ENCODE peak calls at places on chromosomes 16 and 17, in five cellular contexts. E, T, Q, G and Y are unnamed samples.

GRCh38 chr17:62802531-62803205 is 5.4 kb downstream of the MARCHF10 start:
- DNase-seq in Q (no peak), G (no peak), T (no peak), E (no peak), Y (no peak)

GRCh38 chr17:17502741-17503565 is 6.8 kb upstream of the RASD1 start:
- DNase-seq in E (no peak), Q (no peak), G (no peak), T (peak), Y (no peak)

GRCh38 chr17:66781135-66781534 is 53.8 kb upstream of the CACNG5 start:
- DNase-seq in E (no peak), Q (no peak), T (no peak), G (no peak), Y (no peak)

GRCh38 chr17:35766903-35767510 is 6.3 kb downstream of the C17orf50 start:
- DNase-seq in G (peak), Q (no peak), E (peak), T (no peak), Y (no peak)

GRCh38 chr17:73508057-73508930 is 136.0 kb downstream of the SDK2 start:
- DNase-seq in Q (no peak), E (no peak), T (peak), G (no peak), Y (no peak)

GRCh38 chr16:11727945-11728543 is 14.6 kb downstream of the TXNDC11 start:
- DNase-seq in T (no peak), G (no peak), E (no peak), Q (no peak), Y (no peak)

GRCh38 chr16:57711-58110 is 4.1 kb downstream of the SNRNP25 start:
- DNase-seq in G (no peak), Q (no peak), T (peak), E (no peak), Y (no peak)

GRCh38 chr16:83781-84615 is 6.0 kb downstream of the MPG start:
- DNase-seq in T (no peak), G (no peak), Q (no peak), E (no peak), Y (no peak)

GRCh38 chr16:66658860-66659190 is 37.7 kb downstream of the CMTM4 start:
- DNase-seq in Q (no peak), T (no peak), E (no peak), G (no peak), Y (no peak)

GRCh38 chr16:66661210-66661560 is 35.4 kb downstream of the CMTM4 start:
- DNase-seq in Q (no peak), G (no peak), T (no peak), E (no peak), Y (no peak)

GRCh38 chr16:66660422-66661209 is 35.9 kb downstream of the CMTM4 start:
- DNase-seq in Q (peak), E (peak), T (peak), G (peak), Y (peak)

GRCh38 chr16:66658143-66658859 is 38.2 kb downstream of the CMTM4 start:
- DNase-seq in T (no peak), Q (no peak), E (no peak), G (no peak), Y (no peak)

DNA sequence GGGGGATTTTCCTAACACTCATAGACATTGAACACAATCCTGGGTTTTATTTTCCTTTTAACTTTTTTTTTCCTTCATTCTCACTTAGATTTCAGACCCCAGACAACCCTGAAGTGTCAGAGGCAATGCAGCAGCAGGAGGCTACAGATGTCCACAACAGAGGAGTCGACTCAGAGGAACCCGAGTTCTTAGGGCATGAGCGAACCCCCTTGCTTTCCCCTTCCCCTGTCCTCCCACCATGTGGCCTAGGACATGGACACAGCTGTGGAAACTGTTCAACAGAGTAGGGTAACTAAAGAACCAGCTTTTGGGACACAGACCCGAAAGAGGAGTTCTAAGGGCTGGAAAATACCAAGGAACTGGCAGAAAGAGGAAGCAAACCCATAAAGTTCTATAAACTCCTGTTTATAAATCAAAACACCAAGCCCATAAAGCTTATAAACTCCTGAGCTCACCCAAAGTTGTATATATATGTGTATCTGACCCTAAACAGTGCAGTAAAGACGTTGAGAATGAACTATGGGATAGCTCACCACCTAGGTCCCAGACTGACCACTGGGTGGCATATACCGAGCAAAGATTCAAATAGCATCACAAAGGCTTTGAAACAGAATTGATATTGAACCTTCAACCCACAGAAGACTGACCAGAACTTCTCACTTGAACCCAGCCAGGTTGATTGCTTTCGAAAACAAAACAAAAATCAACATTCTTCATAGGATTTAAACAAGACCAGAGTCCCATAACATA is 33.9 kb downstream of the CMTM4 start:
- DNase-seq in Q (no peak), T (no peak), G (peak), E (peak), Y (no peak)
- TF ChIP-seq CTCF in Q (peak), T (peak), G (peak), E (peak), Y (peak)

DNA sequence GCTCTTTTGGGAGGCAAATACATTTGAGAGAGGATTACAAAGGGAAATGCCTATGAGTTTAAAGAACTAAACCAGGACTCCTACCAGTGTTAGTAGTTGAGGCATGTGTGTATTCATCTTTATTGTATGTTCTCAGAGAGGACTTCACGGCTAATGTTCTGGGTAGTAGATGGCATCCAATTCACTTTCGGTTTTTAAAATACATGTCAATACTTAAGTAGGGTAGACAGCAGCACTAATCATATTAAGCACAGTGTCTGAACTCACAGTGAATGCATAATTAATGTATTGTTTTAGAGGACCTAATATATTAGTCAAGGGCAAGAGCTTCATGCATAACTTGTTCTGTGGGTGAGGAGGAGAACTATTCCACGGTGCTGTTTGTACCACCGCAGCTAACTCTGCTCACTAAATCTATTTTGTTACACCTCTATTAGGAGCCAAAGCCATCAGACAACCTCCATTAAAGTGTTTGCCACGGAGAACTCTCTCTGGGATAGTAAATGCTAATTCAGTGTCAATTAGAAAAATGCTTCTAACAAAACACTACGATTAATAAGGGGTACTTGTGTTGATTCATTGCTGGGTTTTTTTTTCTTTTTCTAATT is 56.3 kb downstream of the COX10 start:
- DNase-seq in E (no peak), G (no peak), Q (no peak), T (no peak), Y (no peak)
- H3K4me3 ChIP-seq in E (no peak), G (no peak), Q (no peak), T (peak), Y (peak)

DNA sequence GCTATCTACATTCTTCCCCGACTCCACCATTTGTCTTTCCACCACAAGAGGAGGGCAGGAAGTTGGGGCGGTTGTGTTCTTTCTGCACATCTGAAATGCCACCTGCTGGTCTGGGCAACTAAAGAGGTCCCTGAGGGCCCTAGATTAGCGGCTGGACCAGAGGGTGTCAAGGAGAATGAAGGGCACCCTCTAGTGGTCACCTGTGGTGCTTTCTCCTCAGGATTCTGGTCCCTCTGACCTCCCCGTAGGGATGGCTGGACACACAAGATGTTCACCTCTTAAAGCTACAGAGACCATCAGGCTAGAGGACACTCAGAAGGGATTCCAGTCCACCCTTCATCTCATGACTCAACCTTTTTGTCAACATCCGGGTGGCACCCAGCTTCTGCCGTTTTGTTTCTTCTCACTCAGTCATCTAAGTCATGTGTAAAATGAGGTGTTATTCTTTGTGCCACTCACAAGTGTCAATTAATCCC is 2.9 kb upstream of the SCIMP start:
- DNase-seq in T (no peak), E (peak), Q (no peak), G (peak), Y (no peak)
- TF ChIP-seq CTCF in T (peak), E (peak), Q (peak), G (peak), Y (peak)

GRCh38 chr16:3612510-3613466 is 1.4 kb upstream of the SLX4 start:
- DNase-seq in E (no peak), Q (no peak), T (no peak), G (no peak), Y (no peak)
- H3K4me3 ChIP-seq in E (peak), Q (peak), T (peak), G (peak), Y (peak)

GRCh38 chr17:58537266-58537665 is 22.8 kb upstream of the MTMR4 start:
- DNase-seq in T (no peak), G (no peak), Q (no peak), E (no peak), Y (no peak)

GRCh38 chr17:58538801-58539410 is 24.5 kb upstream of the MTMR4 start:
- DNase-seq in G (no peak), E (no peak), T (no peak), Q (no peak), Y (no peak)

GRCh38 chr17:58539703-58540102 is 25.3 kb upstream of the MTMR4 start:
- DNase-seq in E (no peak), Q (no peak), G (no peak), T (no peak), Y (no peak)

GRCh38 chr17:58536541-58536940 is 22.1 kb upstream of the MTMR4 start:
- DNase-seq in G (no peak), Q (no peak), T (no peak), E (no peak), Y (no peak)

GRCh38 chr17:58541249-58541648 is 26.8 kb upstream of the MTMR4 start:
- DNase-seq in E (no peak), T (no peak), G (no peak), Q (no peak), Y (no peak)
- TF ChIP-seq CTCF in E (peak), T (no peak), G (no peak), Q (peak), Y (peak)

GRCh38 chr16:29899516-29900101 is at the start of gene SEZ6L2:
- DNase-seq in Q (peak), E (peak), G (peak), T (peak), Y (peak)

GRCh38 chr16:29900102-29900887 is at the start of gene ASPHD1:
- DNase-seq in E (peak), Q (no peak), G (peak), T (peak), Y (peak)

GRCh38 chr16:29900888-29901606 is 759 bp downstream of the ASPHD1 start:
- DNase-seq in E (no peak), G (no peak), T (no peak), Q (no peak), Y (no peak)

GRCh38 chr16:29903579-29903978 is 3.3 kb downstream of the ASPHD1 start:
- DNase-seq in E (no peak), T (peak), Q (no peak), G (no peak), Y (no peak)

GRCh38 chr16:29901607-29901945 is 1.3 kb downstream of the ASPHD1 start:
- DNase-seq in T (no peak), E (no peak), Q (no peak), G (no peak), Y (no peak)
- H3K4me3 ChIP-seq in T (no peak), E (no peak), Q (peak), G (no peak), Y (peak)

DNA sequence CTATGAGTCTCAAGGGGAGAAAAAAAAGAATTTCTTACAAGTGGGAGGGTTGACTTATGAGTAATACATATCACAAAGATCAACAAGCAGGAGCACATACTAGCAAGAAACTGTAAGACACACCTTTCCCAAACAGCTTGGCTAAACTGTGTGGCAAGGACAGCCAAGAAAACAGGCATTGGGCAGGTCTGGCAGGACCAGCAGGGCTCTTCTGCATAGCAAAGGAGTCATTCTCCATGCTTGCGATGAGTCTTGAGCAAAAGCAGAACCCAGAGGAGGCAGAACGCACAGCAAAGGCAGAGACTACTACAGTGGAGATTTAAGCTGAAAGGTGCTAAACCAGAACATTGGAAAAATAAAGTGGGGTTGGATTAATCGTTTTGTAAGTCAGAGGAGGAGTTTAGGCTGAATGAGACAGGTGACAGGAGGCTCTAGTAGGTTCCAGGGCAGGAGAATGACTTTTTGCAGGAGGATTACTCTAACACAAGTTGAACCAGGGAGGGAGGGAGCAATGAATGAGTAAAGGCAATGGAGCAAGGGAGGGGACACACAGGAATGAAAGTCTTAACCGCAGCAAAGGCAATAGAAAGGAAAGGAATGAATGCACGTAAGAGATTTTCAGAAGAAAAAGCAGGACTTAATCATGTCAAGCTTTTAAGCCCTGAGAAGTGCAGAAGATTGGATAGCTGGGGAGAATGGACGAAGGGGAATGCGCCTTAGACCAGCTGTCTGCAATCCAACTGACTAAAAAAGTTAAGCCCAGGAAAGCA is 2.7 kb downstream of the N4BP1 start:
- DNase-seq in G (no peak), E (peak), T (no peak), Q (no peak), Y (no peak)
- TF ChIP-seq CTCF in G (no peak), E (no peak), T (no peak), Q (no peak), Y (no peak)

DNA sequence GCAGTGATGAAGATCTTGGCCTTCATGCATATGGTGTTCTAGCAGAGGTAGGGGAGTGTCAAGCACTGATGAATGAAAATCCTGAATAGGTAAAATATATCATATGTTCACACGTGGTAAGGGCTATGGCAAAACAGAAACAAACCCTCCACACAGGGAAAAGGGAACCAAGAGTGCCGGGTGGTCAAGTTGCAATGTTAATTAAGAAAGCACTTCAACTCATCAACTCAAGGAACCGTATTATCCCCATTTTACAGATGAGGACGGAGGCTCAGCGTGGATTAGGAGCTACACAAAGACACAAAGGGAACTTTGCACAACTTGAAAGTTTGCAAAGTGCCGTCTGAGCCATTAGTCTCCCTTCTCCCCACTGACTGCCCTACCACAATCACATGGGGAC is 28.1 kb upstream of the MEOX1 start:
- DNase-seq in T (no peak), G (no peak), E (no peak), Q (no peak), Y (no peak)
- H3K4me3 ChIP-seq in T (no peak), G (no peak), E (no peak), Q (no peak), Y (no peak)

DNA sequence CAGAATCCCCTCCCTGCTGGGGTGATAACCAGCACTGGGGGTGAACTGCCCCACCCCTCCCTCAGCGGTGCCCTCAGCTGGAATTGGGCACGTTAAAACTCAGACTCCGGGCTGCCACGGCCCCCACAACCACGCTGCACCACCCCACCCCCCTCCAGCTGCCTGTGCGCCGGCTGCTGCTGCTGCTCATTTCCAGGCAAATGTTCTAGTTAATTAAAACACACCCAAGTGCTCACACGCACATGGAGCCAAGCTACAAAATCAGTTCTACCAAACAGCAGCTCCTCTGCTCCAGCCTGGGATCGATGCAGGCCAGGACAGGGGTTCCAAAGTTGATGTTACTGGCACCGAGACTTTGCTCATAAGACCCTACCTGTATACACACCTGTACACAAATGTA is 180.5 kb downstream of the ZNF423 start:
- DNase-seq in Q (no peak), T (no peak), E (no peak), G (no peak), Y (no peak)
- TF ChIP-seq CTCF in Q (no peak), T (no peak), E (no peak), G (no peak), Y (no peak)